ENCODE peak calls at places on chromosomes 6 and 20, in four cellular contexts. S is occipital lobe; H is activated CD4-positive, alpha-beta memory T cell treated with anti-CD3 and anti-CD28 coated beads, Interleukin-2, amount 10 ng/mL, durations not matched to agents 7 days and 5 days; W is upper lobe of right lung. V is an unnamed sample.

GRCh38 chr6:154536922-154537449 is 26.5 kb upstream of the CNKSR3 start:
- DNase-seq in H (no peak), S (no peak), W (no peak), V (no peak)

GRCh38 chr6:79385333-79385732 is 150.9 kb upstream of the HMGN3 start:
- DNase-seq in H (no peak), S (no peak), W (no peak), V (no peak)

GRCh38 chr6:168231393-168231957 is 88.1 kb downstream of the DACT2 start:
- DNase-seq in S (no peak), W (no peak), H (no peak), V (no peak)

GRCh38 chr6:47168176-47168575 is 126.0 kb upstream of the ADGRF1 start:
- DNase-seq in S (peak), W (no peak), H (no peak), V (no peak)

GRCh38 chr20:24698189-24698588 is 228.8 kb downstream of the SYNDIG1 start:
- DNase-seq in W (peak), H (peak), S (no peak), V (no peak)

GRCh38 chr6:150334790-150335783 is 33.7 kb upstream of the IYD start:
- DNase-seq in W (no peak), S (no peak), H (peak), V (peak)

GRCh38 chr20:38601216-38602184 is at the start of gene ARHGAP40:
- DNase-seq in S (no peak), H (no peak), W (no peak), V (no peak)

GRCh38 chr6:169452117-169452868 is 198.6 kb upstream of the THBS2 start:
- DNase-seq in H (no peak), S (peak), W (no peak), V (no peak)

GRCh38 chr6:120993929-120994572 is 340.2 kb downstream of the TBC1D32 start:
- DNase-seq in H (no peak), S (no peak), W (no peak), V (no peak)

GRCh38 chr20:19734811-19735210 is 23.2 kb upstream of the RIN2 start:
- DNase-seq in H (no peak), S (no peak), W (no peak), V (no peak)

GRCh38 chr20:40669692-40670091 is 19.3 kb downstream of the MAFB start:
- DNase-seq in S (no peak), W (no peak), H (no peak), V (no peak)

GRCh38 chr20:62088258-62089127 is 22.8 kb upstream of the TAF4 start:
- DNase-seq in H (no peak), W (no peak), S (no peak), V (no peak)

GRCh38 chr20:36720510-36720909 is 25.4 kb downstream of the NDRG3 start:
- DNase-seq in H (no peak), W (no peak), S (no peak), V (no peak)

GRCh38 chr20:10110151-10110550 is 75.4 kb downstream of the ANKEF1 start:
- DNase-seq in S (no peak), H (no peak), W (no peak), V (no peak)

GRCh38 chr6:82783587-82784253 is 281.9 kb downstream of the UBE3D start:
- DNase-seq in W (no peak), H (no peak), S (no peak), V (no peak)

GRCh38 chr6:156396068-156396771 is 381.0 kb upstream of the ARID1B start:
- DNase-seq in S (no peak), H (no peak), W (no peak), V (no peak)